ENCODE peak calls at places on chromosomes 4 and X, in seven cellular contexts. Z, G, I, C, E, J and R are unnamed samples.

GRCh38 chrX:130758072-130758471 is 144.9 kb downstream of the ENOX2 start:
- DNase-seq in G (no peak), C (no peak), Z (no peak), J (no peak), I (no peak), E (no peak), R (no peak)

GRCh38 chr4:108171541-108172230 is 3.0 kb upstream of the LEF1 start:
- DNase-seq in Z (peak), E (no peak), J (no peak), C (no peak), G (no peak), I (peak), R (no peak)

GRCh38 chr4:91171217-91171616 is 1044.0 kb downstream of the CCSER1 start:
- DNase-seq in E (no peak), J (no peak), G (no peak), I (no peak), C (no peak), Z (no peak), R (no peak)

GRCh38 chr4:22515888-22516541 is at the start of gene ADGRA3:
- DNase-seq in J (peak), Z (peak), E (peak), I (no peak), C (no peak), G (peak), R (no peak)

GRCh38 chr4:143352720-143353119 is 16.0 kb downstream of the GAB1 start:
- DNase-seq in I (no peak), C (no peak), E (no peak), G (no peak), J (peak), Z (no peak), R (no peak)

GRCh38 chr4:119025916-119026661 is 109.5 kb upstream of the MYOZ2 start:
- DNase-seq in C (no peak), I (no peak), J (peak), E (peak), G (no peak), Z (no peak), R (peak)

GRCh38 chr4:42391356-42391675 is 6.0 kb upstream of the SHISA3 start:
- DNase-seq in Z (no peak), I (no peak), J (no peak), E (no peak), C (no peak), G (no peak), R (no peak)

GRCh38 chr4:110155632-110156031 is 42.8 kb downstream of the ELOVL6 start:
- DNase-seq in I (no peak), C (no peak), G (no peak), Z (no peak), J (no peak), E (peak), R (no peak)

GRCh38 chrX:130834149-130834548 is 68.9 kb downstream of the ENOX2 start:
- DNase-seq in I (no peak), E (no peak), J (no peak), G (no peak), Z (no peak), C (no peak), R (no peak)